ENCODE peak calls at places on chromosome 22, in four cellular contexts. R is OCI-LY7; K is ELR; N is stimulated activated CD8-positive, alpha-beta memory T cell treated with anti-CD3 and anti-CD28 coated beads, Interleukin-7, amount 100 ng/mL, for 1 hour. G is an unnamed sample.

GRCh38 chr22:49660321-49660720 is 167.4 kb downstream of the BRD1 start:
- DNase-seq in R (no peak), K (no peak), N (no peak), G (no peak)

GRCh38 chr22:18060646-18061620 is 16.9 kb upstream of the PEX26 start:
- DNase-seq in R (no peak), K (peak; percentile 91), N (no peak), G (peak; percentile 91)

GRCh38 chr22:25928038-25928437 is 186.1 kb downstream of the MYO18B start:
- DNase-seq in R (no peak), K (no peak), N (no peak), G (no peak)

GRCh38 chr22:41106122-41106968 is 14.0 kb downstream of the EP300 start:
- DNase-seq in R (no peak), K (no peak), N (no peak), G (no peak)

GRCh38 chr22:38315801-38316339 is 1.4 kb downstream of the CSNK1E start:
- DNase-seq in R (peak; percentile 48), K (peak; percentile 49), N (no peak), G (peak; percentile 32)

GRCh38 chr22:18048441-18048898 is 24.1 kb upstream of the MICAL3 start:
- DNase-seq in R (no peak), K (peak; percentile 42), N (no peak), G (peak; percentile 66)

GRCh38 chr22:48083502-48083901 is 1321.1 kb downstream of the TBC1D22A start:
- DNase-seq in R (no peak), K (no peak), N (no peak), G (no peak)

GRCh38 chr22:50303848-50304527 is 3.5 kb downstream of the PLXNB2 start:
- DNase-seq in R (peak; percentile 38), K (peak; percentile 24), N (no peak), G (no peak)

GRCh38 chr22:35749808-35750207 is 32.1 kb downstream of the APOL5 start:
- DNase-seq in R (peak; percentile 98), K (no peak), N (no peak), G (peak; percentile 24)

GRCh38 chr22:44398791-44399190 is 86.0 kb upstream of the SHISAL1 start:
- DNase-seq in R (no peak), K (no peak), N (no peak), G (no peak)

GRCh38 chr22:27310966-27311665 is 490.4 kb downstream of the MN1 start:
- DNase-seq in R (no peak), K (no peak), N (no peak), G (no peak)

GRCh38 chr22:48796295-48797015 is 1031.2 kb downstream of the BRD1 start:
- DNase-seq in R (no peak), K (no peak), N (no peak), G (no peak)

GRCh38 chr22:32050678-32051515 is 7.8 kb downstream of the SLC5A1 start:
- DNase-seq in R (no peak), K (peak; percentile 80), N (peak; percentile 4), G (peak; percentile 80)

GRCh38 chr22:25844601-25845000 is 102.6 kb downstream of the MYO18B start:
- DNase-seq in R (no peak), K (no peak), N (no peak), G (no peak)

GRCh38 chr22:32672542-32672941 is 129.0 kb upstream of the TIMP3 start:
- DNase-seq in R (no peak), K (no peak), N (no peak), G (no peak)

GRCh38 chr22:19929586-19930302 is 11.8 kb upstream of the COMT start:
- DNase-seq in R (no peak), K (no peak), N (no peak), G (no peak)

GRCh38 chr22:23183107-23183698 is 2.9 kb downstream of the BCR start:
- DNase-seq in R (peak; percentile 43), K (peak; percentile 52), N (no peak), G (peak; percentile 57)

GRCh38 chr22:23089010-23089409 is 18.7 kb downstream of the GNAZ start:
- DNase-seq in R (no peak), K (no peak), N (no peak), G (no peak)

GRCh38 chr22:50611341-50612060 is 10.9 kb downstream of the MAPK8IP2 start:
- DNase-seq in R (no peak), K (no peak), N (no peak), G (no peak)

GRCh38 chr22:38257650-38258246 is 15.1 kb downstream of the TMEM184B start:
- DNase-seq in R (peak; percentile 40), K (peak; percentile 18), N (no peak), G (no peak)

GRCh38 chr22:41697126-41697775 is 2.1 kb upstream of the MEI1 start:
- DNase-seq in R (peak; percentile 90), K (peak; percentile 89), N (peak; percentile 77), G (peak; percentile 89)

GRCh38 chr22:46180370-46181137 is 30.2 kb downstream of the PPARA start:
- DNase-seq in R (peak; percentile 26), K (no peak), N (no peak), G (no peak)

GRCh38 chr22:25745341-25746011 is 3.5 kb downstream of the MYO18B start:
- DNase-seq in R (no peak), K (peak; percentile 55), N (no peak), G (peak; percentile 41)

GRCh38 chr22:46538816-46539163 is 1.4 kb upstream of the CELSR1 start:
- DNase-seq in R (no peak), K (peak; percentile 80), N (no peak), G (peak; percentile 71)

GRCh38 chr22:29331658-29332300 is 16.3 kb upstream of the RASL10A start:
- DNase-seq in R (no peak), K (peak; percentile 36), N (no peak), G (no peak)

GRCh38 chr22:19723165-19723989 is at the start of gene GP1BB:
- DNase-seq in R (no peak), K (no peak), N (no peak), G (no peak)

GRCh38 chr22:20222764-20223420 is 45.2 kb downstream of the RTN4R start:
- DNase-seq in R (no peak), K (no peak), N (no peak), G (no peak)

GRCh38 chr22:40028098-40028425 is 33.3 kb downstream of the FAM83F start:
- DNase-seq in R (no peak), K (no peak), N (no peak), G (no peak)

GRCh38 chr22:37484115-37485005 is 1.8 kb downstream of the MFNG start:
- DNase-seq in R (peak; percentile 93), K (no peak), N (peak; percentile 54), G (no peak)

GRCh38 chr22:31872209-31872608 is 72.1 kb upstream of the YWHAH start:
- DNase-seq in R (peak; percentile 27), K (peak; percentile 33), N (no peak), G (no peak)

GRCh38 chr22:32794449-32795213 is 6.9 kb upstream of the TIMP3 start:
- DNase-seq in R (no peak), K (no peak), N (no peak), G (no peak)

GRCh38 chr22:23767673-23768548 is at the start of gene CHCHD10:
- DNase-seq in R (peak; percentile 89), K (peak; percentile 80), N (peak; percentile 59), G (peak; percentile 72)

GRCh38 chr22:36641902-36642640 is 61.5 kb downstream of the CACNG2 start:
- DNase-seq in R (no peak), K (peak; percentile 53), N (no peak), G (peak; percentile 59)

G was measured in EL.